ENCODE peak calls at places on chromosomes 6 and 20, in four cellular contexts. A is heart right ventricle, T is Panc1, Y is IMR-90. Q is an unnamed sample. For H3K4me1, the result is how much of the 10 kb centered on the place peaks cover.

GRCh38 chr6:142566628-142567396 is 265.0 kb downstream of the ADGRG6 start:
- DNase-seq in Y (peak), A (peak), T (peak), Q (no peak)

GRCh38 chr20:62088258-62089127 is 22.8 kb upstream of the TAF4 start:
- DNase-seq in Y (peak), A (no peak), T (peak), Q (no peak)

GRCh38 chr6:149217466-149217888 is 100.0 kb upstream of the TAB2 start:
- DNase-seq in A (no peak), T (no peak), Y (no peak), Q (no peak)

GRCh38 chr6:251920-252319 is 40.4 kb upstream of the DUSP22 start:
- DNase-seq in T (no peak), Y (no peak), A (no peak), Q (no peak)

GRCh38 chr20:32521780-32522524 is 63.2 kb downstream of the NOL4L start:
- DNase-seq in A (peak), Y (peak), T (peak), Q (peak)

GRCh38 chr20:43092689-43093088 is 97.0 kb downstream of the PTPRT start:
- DNase-seq in T (no peak), A (no peak), Y (no peak), Q (no peak)

GRCh38 chr6:131914234-131914633 is 36.9 kb downstream of the CCN2 start:
- DNase-seq in A (no peak), T (no peak), Y (peak), Q (no peak)

GRCh38 chr6:111992851-111993250 is 61.1 kb upstream of the CCN6 start:
- DNase-seq in T (no peak), Y (peak), A (no peak), Q (no peak)

GRCh38 chr20:61690150-61690549 is 375.5 kb downstream of the TAF4 start:
- DNase-seq in T (no peak), Y (no peak), A (no peak), Q (no peak)

GRCh38 chr6:44569931-44570385 is 182.5 kb downstream of the CDC5L start:
- DNase-seq in Y (peak), T (no peak), A (peak), Q (no peak)
- H3K27ac ChIP-seq in Y (no peak), T (no peak), A (peak), Q (no peak)

GRCh38 chr6:1605822-1606532 is 3.7 kb upstream of the FOXC1 start:
- DNase-seq in Y (no peak), A (no peak), T (no peak), Q (no peak)
- H3K4me1 ChIP-seq in Y (under half), A (under half), T (under half), Q (under half)

DNA sequence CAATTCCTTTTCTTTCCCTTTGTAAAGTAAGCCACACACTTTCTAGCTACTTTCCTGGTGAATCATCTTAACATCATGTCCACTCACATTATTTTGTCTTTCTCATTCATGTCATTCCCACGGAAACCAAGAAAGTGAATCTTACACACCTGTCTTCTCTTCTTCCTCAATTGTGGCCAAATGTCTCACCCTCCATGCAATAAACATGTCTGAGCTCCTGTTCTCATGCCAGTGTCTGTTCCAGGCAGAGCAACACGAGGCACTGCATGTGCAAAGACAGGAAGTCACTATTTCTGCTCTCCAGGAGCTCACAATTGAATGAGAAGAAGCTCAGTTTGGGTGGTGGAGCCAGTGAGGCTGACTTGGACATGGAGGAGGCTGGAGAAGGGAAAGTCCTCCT is 29.0 kb upstream of the TMEM244 start:
- DNase-seq in T (no peak), A (no peak), Y (peak), Q (no peak)
- H3K27ac ChIP-seq in T (no peak), A (no peak), Y (no peak), Q (no peak)

DNA sequence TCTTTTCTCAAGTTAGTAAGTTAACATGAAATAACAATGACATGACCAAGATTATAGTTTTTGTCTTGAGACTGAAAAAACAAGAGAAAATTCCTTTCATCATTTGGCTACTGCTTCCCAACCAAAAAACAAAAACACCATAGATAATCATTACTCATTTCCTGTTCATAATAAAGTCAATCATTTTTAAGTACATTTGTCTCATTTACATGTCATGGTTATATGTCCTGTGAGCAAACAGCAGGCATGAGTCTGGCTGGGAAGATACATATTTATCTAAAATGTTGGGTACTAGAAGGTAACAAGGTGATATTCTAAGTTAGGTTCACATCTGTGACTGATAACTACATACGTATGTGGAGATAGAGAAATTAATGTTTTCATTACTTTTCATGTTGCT is 180.5 kb downstream of the ISM1 start:
- DNase-seq in T (no peak), A (no peak), Y (no peak), Q (no peak)
- H3K4me1 ChIP-seq in T (under half), A (under half), Y (under half), Q (under half)

GRCh38 chr6:2942916-2943563 is 28.3 kb downstream of the SERPINB6 start:
- DNase-seq in Y (no peak), A (no peak), T (no peak), Q (no peak)
- H3K27ac ChIP-seq in Y (no peak), A (peak), T (no peak), Q (no peak)

GRCh38 chr6:107818272-107818671 is 5.8 kb downstream of the SCML4 start:
- DNase-seq in A (no peak), T (no peak), Y (no peak), Q (no peak)
- H3K4me1 ChIP-seq in A (under half), T (under half), Y (under half), Q (under half)